ENCODE peak calls at places on chromosomes 12 and 14, in nine cellular contexts. One of them, this sample, is unnamed.

GRCh38 chr12:30692470-30692869 is 3.2 kb downstream of the IPO8 start:
- DNase-seq in transverse colon: no peak
- DNase-seq in gastrocnemius medialis: no peak
- DNase-seq in heart right ventricle: no peak
- DNase-seq in breast epithelium: no peak
- DNase-seq in esophagus squamous epithelium: no peak
- DNase-seq in HCT116: no peak
- DNase-seq in OCI-LY7: no peak
- DNase-seq in Peyer's patch: no peak
- DNase-seq in this sample: no peak

GRCh38 chr12:89695100-89695499 is 13.5 kb downstream of the ATP2B1 start:
- DNase-seq in transverse colon: no peak
- DNase-seq in HCT116: no peak
- DNase-seq in breast epithelium: no peak
- DNase-seq in OCI-LY7: no peak
- DNase-seq in esophagus squamous epithelium: no peak
- DNase-seq in heart right ventricle: peak; percentile 15
- DNase-seq in Peyer's patch: no peak
- DNase-seq in gastrocnemius medialis: peak; percentile 38
- DNase-seq in this sample: no peak

GRCh38 chr12:81136519-81136918 is 58.6 kb downstream of the ACSS3 start:
- DNase-seq in OCI-LY7: no peak
- DNase-seq in gastrocnemius medialis: no peak
- DNase-seq in HCT116: no peak
- DNase-seq in esophagus squamous epithelium: no peak
- DNase-seq in transverse colon: no peak
- DNase-seq in heart right ventricle: no peak
- DNase-seq in Peyer's patch: no peak
- DNase-seq in breast epithelium: no peak
- DNase-seq in this sample: no peak

GRCh38 chr12:6827982-6828670 is at the start of gene P3H3:
- DNase-seq in heart right ventricle: peak; percentile 50
- DNase-seq in gastrocnemius medialis: no peak
- DNase-seq in transverse colon: no peak
- DNase-seq in esophagus squamous epithelium: no peak
- DNase-seq in Peyer's patch: peak; percentile 63
- DNase-seq in OCI-LY7: peak; percentile 21
- DNase-seq in HCT116: no peak
- DNase-seq in breast epithelium: no peak
- DNase-seq in this sample: no peak

GRCh38 chr14:103014466-103015319 is 42.7 kb downstream of the CDC42BPB start:
- DNase-seq in esophagus squamous epithelium: no peak
- DNase-seq in HCT116: no peak
- DNase-seq in OCI-LY7: no peak
- DNase-seq in Peyer's patch: no peak
- DNase-seq in gastrocnemius medialis: no peak
- DNase-seq in heart right ventricle: no peak
- DNase-seq in breast epithelium: peak; percentile 22
- DNase-seq in transverse colon: no peak
- DNase-seq in this sample: peak; percentile 16

GRCh38 chr12:123952037-123952436 is 20.6 kb downstream of the CCDC92 start:
- DNase-seq in esophagus squamous epithelium: no peak
- DNase-seq in gastrocnemius medialis: no peak
- DNase-seq in heart right ventricle: no peak
- DNase-seq in transverse colon: no peak
- DNase-seq in OCI-LY7: no peak
- DNase-seq in HCT116: no peak
- DNase-seq in breast epithelium: no peak
- DNase-seq in Peyer's patch: no peak
- DNase-seq in this sample: no peak

GRCh38 chr12:116389990-116390655 is 112.6 kb upstream of the MED13L start:
- DNase-seq in transverse colon: no peak
- DNase-seq in breast epithelium: peak; percentile 80
- DNase-seq in HCT116: peak; percentile 31
- DNase-seq in heart right ventricle: no peak
- DNase-seq in esophagus squamous epithelium: no peak
- DNase-seq in OCI-LY7: no peak
- DNase-seq in Peyer's patch: no peak
- DNase-seq in gastrocnemius medialis: no peak
- DNase-seq in this sample: peak; percentile 86

GRCh38 chr14:69247691-69248440 is 12.1 kb upstream of the GALNT16 start:
- DNase-seq in Peyer's patch: no peak
- DNase-seq in gastrocnemius medialis: peak; percentile 44
- DNase-seq in OCI-LY7: peak; percentile 16
- DNase-seq in breast epithelium: no peak
- DNase-seq in esophagus squamous epithelium: no peak
- DNase-seq in HCT116: no peak
- DNase-seq in transverse colon: peak; percentile 24
- DNase-seq in heart right ventricle: no peak
- DNase-seq in this sample: no peak

GRCh38 chr12:120150919-120151525 is 34.5 kb upstream of the RAB35 start:
- DNase-seq in heart right ventricle: no peak
- DNase-seq in OCI-LY7: no peak
- DNase-seq in HCT116: no peak
- DNase-seq in esophagus squamous epithelium: no peak
- DNase-seq in transverse colon: no peak
- DNase-seq in breast epithelium: no peak
- DNase-seq in gastrocnemius medialis: no peak
- DNase-seq in Peyer's patch: no peak
- DNase-seq in this sample: no peak

GRCh38 chr12:1845427-1845826 is 25.1 kb downstream of the LRTM2 start:
- DNase-seq in transverse colon: peak; percentile 3
- DNase-seq in OCI-LY7: no peak
- DNase-seq in heart right ventricle: no peak
- DNase-seq in esophagus squamous epithelium: no peak
- DNase-seq in breast epithelium: peak; percentile 49
- DNase-seq in HCT116: no peak
- DNase-seq in gastrocnemius medialis: no peak
- DNase-seq in Peyer's patch: peak; percentile 32
- DNase-seq in this sample: peak; percentile 59

GRCh38 chr12:104177663-104178501 is 37.7 kb upstream of the TXNRD1 start:
- DNase-seq in esophagus squamous epithelium: no peak
- DNase-seq in transverse colon: peak; percentile 54
- DNase-seq in OCI-LY7: no peak
- DNase-seq in gastrocnemius medialis: peak; percentile 53
- DNase-seq in breast epithelium: peak; percentile 61
- DNase-seq in Peyer's patch: peak; percentile 54
- DNase-seq in HCT116: peak; percentile 33
- DNase-seq in heart right ventricle: peak; percentile 44
- DNase-seq in this sample: no peak
- TF ChIP-seq CTCF in esophagus squamous epithelium: no peak
- TF ChIP-seq CTCF in transverse colon: no peak
- TF ChIP-seq CTCF in OCI-LY7: peak; percentile 33
- TF ChIP-seq CTCF in gastrocnemius medialis: no peak
- TF ChIP-seq CTCF in breast epithelium: no peak
- TF ChIP-seq CTCF in Peyer's patch: no peak
- TF ChIP-seq CTCF in HCT116: peak; percentile 43
- TF ChIP-seq CTCF in heart right ventricle: no peak
- TF ChIP-seq CTCF in this sample: peak; percentile 59

DNA sequence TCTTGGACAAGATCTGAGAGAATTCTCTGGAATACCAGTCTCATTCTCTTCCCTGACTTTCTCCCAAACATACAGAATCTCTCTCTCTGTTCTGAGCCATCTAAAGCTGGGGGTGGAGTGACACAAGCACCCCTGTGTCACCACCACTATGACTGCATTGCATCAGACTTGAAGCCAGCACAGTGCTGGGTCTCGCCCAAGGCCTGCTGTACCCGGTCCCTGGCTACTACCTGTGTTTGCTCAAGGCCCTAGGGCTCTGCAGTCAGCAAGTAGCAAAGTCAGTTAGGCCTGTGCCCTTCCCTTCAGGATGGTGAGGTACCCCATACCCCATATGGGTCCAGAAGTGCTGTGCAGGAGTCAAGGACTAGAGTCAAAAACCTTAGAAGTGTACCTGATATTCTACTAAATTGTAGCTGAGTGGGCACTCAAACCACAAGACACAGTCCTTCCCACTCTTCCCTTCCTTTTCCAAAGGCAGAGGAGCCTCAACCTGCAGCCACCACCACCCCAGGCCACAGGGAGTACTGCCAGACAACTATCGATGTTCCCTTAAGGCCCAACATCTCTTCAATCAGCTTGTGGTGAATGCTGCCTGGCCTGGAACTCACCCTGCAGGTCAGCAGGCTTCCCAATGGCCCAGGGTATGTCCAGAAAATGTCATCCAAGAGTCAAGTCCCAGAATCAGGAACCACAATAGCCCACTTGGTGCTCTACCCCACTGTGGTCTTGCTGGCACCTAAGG is 21.2 kb upstream of the RDH16 start:
- DNase-seq in heart right ventricle: no peak
- DNase-seq in transverse colon: no peak
- DNase-seq in OCI-LY7: no peak
- DNase-seq in gastrocnemius medialis: no peak
- DNase-seq in breast epithelium: no peak
- DNase-seq in HCT116: no peak
- DNase-seq in Peyer's patch: no peak
- DNase-seq in esophagus squamous epithelium: no peak
- DNase-seq in this sample: no peak
- H3K27ac ChIP-seq in heart right ventricle: no peak overlapping the region
- H3K27ac ChIP-seq in transverse colon: no peak overlapping the region
- H3K27ac ChIP-seq in OCI-LY7: no peak overlapping the region
- H3K27ac ChIP-seq in gastrocnemius medialis: no peak overlapping the region
- H3K27ac ChIP-seq in breast epithelium: no peak overlapping the region
- H3K27ac ChIP-seq in HCT116: no peak overlapping the region
- H3K27ac ChIP-seq in Peyer's patch: no peak overlapping the region
- H3K27ac ChIP-seq in esophagus squamous epithelium: no peak overlapping the region
- H3K27ac ChIP-seq in this sample: no peak overlapping the region

GRCh38 chr12:113260127-113260526 is 38.9 kb downstream of the TPCN1 start:
- DNase-seq in gastrocnemius medialis: peak; percentile 34
- DNase-seq in Peyer's patch: peak; percentile 46
- DNase-seq in breast epithelium: no peak
- DNase-seq in HCT116: no peak
- DNase-seq in heart right ventricle: no peak
- DNase-seq in esophagus squamous epithelium: no peak
- DNase-seq in OCI-LY7: no peak
- DNase-seq in transverse colon: no peak
- DNase-seq in this sample: no peak
- TF ChIP-seq CTCF in gastrocnemius medialis: no peak
- TF ChIP-seq CTCF in Peyer's patch: no peak
- TF ChIP-seq CTCF in breast epithelium: no peak
- TF ChIP-seq CTCF in HCT116: no peak
- TF ChIP-seq CTCF in heart right ventricle: no peak
- TF ChIP-seq CTCF in esophagus squamous epithelium: no peak
- TF ChIP-seq CTCF in OCI-LY7: no peak
- TF ChIP-seq CTCF in transverse colon: no peak
- TF ChIP-seq CTCF in this sample: no peak

GRCh38 chr14:31241450-31242114 is 34.0 kb upstream of the HECTD1 start:
- DNase-seq in transverse colon: no peak
- DNase-seq in breast epithelium: no peak
- DNase-seq in esophagus squamous epithelium: no peak
- DNase-seq in OCI-LY7: no peak
- DNase-seq in heart right ventricle: no peak
- DNase-seq in HCT116: no peak
- DNase-seq in gastrocnemius medialis: no peak
- DNase-seq in Peyer's patch: no peak
- DNase-seq in this sample: no peak

GRCh38 chr14:31243860-31244259 is 36.3 kb upstream of the HECTD1 start:
- DNase-seq in HCT116: peak; percentile 96
- DNase-seq in esophagus squamous epithelium: no peak
- DNase-seq in gastrocnemius medialis: no peak
- DNase-seq in breast epithelium: no peak
- DNase-seq in OCI-LY7: no peak
- DNase-seq in heart right ventricle: no peak
- DNase-seq in transverse colon: peak; percentile 74
- DNase-seq in Peyer's patch: peak; percentile 54
- DNase-seq in this sample: peak; percentile 91

GRCh38 chr14:31239673-31240072 is 32.1 kb upstream of the HECTD1 start:
- DNase-seq in gastrocnemius medialis: no peak
- DNase-seq in esophagus squamous epithelium: no peak
- DNase-seq in Peyer's patch: no peak
- DNase-seq in breast epithelium: no peak
- DNase-seq in HCT116: no peak
- DNase-seq in OCI-LY7: no peak
- DNase-seq in transverse colon: no peak
- DNase-seq in heart right ventricle: no peak
- DNase-seq in this sample: no peak

GRCh38 chr14:31244626-31245025 is 37.0 kb upstream of the HECTD1 start:
- DNase-seq in heart right ventricle: no peak
- DNase-seq in HCT116: no peak
- DNase-seq in Peyer's patch: no peak
- DNase-seq in esophagus squamous epithelium: no peak
- DNase-seq in OCI-LY7: no peak
- DNase-seq in gastrocnemius medialis: no peak
- DNase-seq in transverse colon: no peak
- DNase-seq in breast epithelium: no peak
- DNase-seq in this sample: no peak
- H3K27ac ChIP-seq in heart right ventricle: no peak overlapping the region
- H3K27ac ChIP-seq in HCT116: peak overlapping the region; percentile 90
- H3K27ac ChIP-seq in Peyer's patch: no peak overlapping the region
- H3K27ac ChIP-seq in esophagus squamous epithelium: peak overlapping the region; percentile 75
- H3K27ac ChIP-seq in OCI-LY7: no peak overlapping the region
- H3K27ac ChIP-seq in gastrocnemius medialis: no peak overlapping the region
- H3K27ac ChIP-seq in transverse colon: peak overlapping the region; percentile 85
- H3K27ac ChIP-seq in breast epithelium: no peak overlapping the region
- H3K27ac ChIP-seq in this sample: peak overlapping the region; percentile 40

GRCh38 chr14:22838631-22839041 is 2.3 kb downstream of the MMP14 start:
- DNase-seq in breast epithelium: no peak
- DNase-seq in heart right ventricle: peak; percentile 23
- DNase-seq in transverse colon: peak; percentile 25
- DNase-seq in Peyer's patch: peak; percentile 50
- DNase-seq in gastrocnemius medialis: no peak
- DNase-seq in OCI-LY7: no peak
- DNase-seq in HCT116: no peak
- DNase-seq in esophagus squamous epithelium: no peak
- DNase-seq in this sample: no peak

GRCh38 chr14:22837059-22837749 is 819 bp downstream of the MMP14 start:
- DNase-seq in heart right ventricle: peak; percentile 81
- DNase-seq in OCI-LY7: no peak
- DNase-seq in esophagus squamous epithelium: no peak
- DNase-seq in transverse colon: peak; percentile 58
- DNase-seq in breast epithelium: no peak
- DNase-seq in HCT116: no peak
- DNase-seq in Peyer's patch: peak; percentile 76
- DNase-seq in gastrocnemius medialis: no peak
- DNase-seq in this sample: no peak

GRCh38 chr14:22836301-22837058 is at the start of gene MMP14:
- DNase-seq in OCI-LY7: no peak
- DNase-seq in heart right ventricle: peak; percentile 76
- DNase-seq in transverse colon: peak; percentile 79
- DNase-seq in breast epithelium: no peak
- DNase-seq in esophagus squamous epithelium: no peak
- DNase-seq in gastrocnemius medialis: peak; percentile 67
- DNase-seq in HCT116: no peak
- DNase-seq in Peyer's patch: peak; percentile 70
- DNase-seq in this sample: peak; percentile 80

GRCh38 chr14:22839159-22839779 is 2.9 kb downstream of the MMP14 start:
- DNase-seq in transverse colon: peak; percentile 29
- DNase-seq in heart right ventricle: no peak
- DNase-seq in esophagus squamous epithelium: no peak
- DNase-seq in OCI-LY7: no peak
- DNase-seq in breast epithelium: no peak
- DNase-seq in gastrocnemius medialis: no peak
- DNase-seq in HCT116: no peak
- DNase-seq in Peyer's patch: peak; percentile 47
- DNase-seq in this sample: peak; percentile 94

GRCh38 chr14:22837750-22838538 is 1.6 kb downstream of the MMP14 start:
- DNase-seq in Peyer's patch: peak; percentile 56
- DNase-seq in OCI-LY7: no peak
- DNase-seq in breast epithelium: no peak
- DNase-seq in gastrocnemius medialis: peak; percentile 37
- DNase-seq in esophagus squamous epithelium: no peak
- DNase-seq in heart right ventricle: peak; percentile 45
- DNase-seq in transverse colon: peak; percentile 55
- DNase-seq in HCT116: no peak
- DNase-seq in this sample: no peak
- TF ChIP-seq CTCF in Peyer's patch: no peak
- TF ChIP-seq CTCF in OCI-LY7: no peak
- TF ChIP-seq CTCF in breast epithelium: no peak
- TF ChIP-seq CTCF in gastrocnemius medialis: no peak
- TF ChIP-seq CTCF in esophagus squamous epithelium: no peak
- TF ChIP-seq CTCF in heart right ventricle: no peak
- TF ChIP-seq CTCF in transverse colon: no peak
- TF ChIP-seq CTCF in HCT116: no peak
- TF ChIP-seq CTCF in this sample: no peak

This sample was measured in RWPE2.